ENCODE peak calls at places on chromosomes 5 and 9, in ten cellular contexts. G, B, W, C, O, Y, V, K, Z and D are unnamed samples.

GRCh38 chr9:131776473-131776872 is 36.6 kb upstream of the RAPGEF1 start:
- DNase-seq in G (peak; percentile 47), B (peak; percentile 77), W (no peak), C (peak; percentile 15), O (peak; percentile 39), Y (peak; percentile 69), V (no peak), K (peak; percentile 64), Z (no peak), D (peak; percentile 49)

GRCh38 chr5:116652196-116652729 is 77.6 kb upstream of the SEMA6A start:
- DNase-seq in G (no peak), B (no peak), W (peak; percentile 51), C (no peak), O (peak; percentile 85), Y (no peak), V (peak; percentile 2), K (peak; percentile 44), Z (no peak), D (peak; percentile 8)

GRCh38 chr9:71680189-71680983 is 87.9 kb downstream of the CEMIP2 start:
- DNase-seq in G (no peak), B (no peak), W (peak; percentile 40), C (no peak), O (no peak), Y (peak; percentile 53), V (no peak), K (no peak), Z (no peak), D (no peak)

GRCh38 chr5:15391648-15392392 is 108.2 kb upstream of the FBXL7 start:
- DNase-seq in G (no peak), B (no peak), W (no peak), C (no peak), O (no peak), Y (no peak), V (no peak), K (no peak), Z (no peak), D (no peak)

GRCh38 chr9:111601237-111602018 is 2.0 kb upstream of the PTGR1 start:
- DNase-seq in G (no peak), B (no peak), W (peak; percentile 53), C (no peak), O (no peak), Y (peak; percentile 49), V (no peak), K (no peak), Z (no peak), D (no peak)

GRCh38 chr9:110133608-110134214 is 74.2 kb downstream of the C9orf152 start:
- DNase-seq in G (no peak), B (no peak), W (peak; percentile 71), C (no peak), O (no peak), Y (peak; percentile 93), V (no peak), K (no peak), Z (no peak), D (no peak)

GRCh38 chr5:176899296-176899891 is at the start of gene HK3:
- DNase-seq in G (no peak), B (no peak), W (no peak), C (no peak), O (no peak), Y (no peak), V (no peak), K (no peak), Z (peak; percentile 57), D (no peak)

GRCh38 chr9:137317021-137317978 is 15.2 kb upstream of the NRARP start:
- DNase-seq in G (peak; percentile 21), B (peak; percentile 8), W (no peak), C (no peak), O (no peak), Y (peak; percentile 5), V (no peak), K (peak; percentile 34), Z (peak; percentile 47), D (no peak)

GRCh38 chr9:130999265-130999623 is 9.7 kb upstream of the LAMC3 start:
- DNase-seq in G (no peak), B (no peak), W (no peak), C (no peak), O (no peak), Y (no peak), V (no peak), K (no peak), Z (no peak), D (no peak)

GRCh38 chr5:149730620-149731331 is 666 bp downstream of the PPARGC1B start:
- DNase-seq in G (peak; percentile 36), B (peak; percentile 46), W (peak; percentile 35), C (peak; percentile 34), O (peak; percentile 78), Y (peak; percentile 65), V (peak; percentile 47), K (peak; percentile 74), Z (peak; percentile 78), D (peak; percentile 80)

GRCh38 chr5:99586878-99587277 is 658.1 kb upstream of the CHD1 start:
- DNase-seq in G (no peak), B (no peak), W (no peak), C (no peak), O (no peak), Y (no peak), V (no peak), K (no peak), Z (no peak), D (no peak)

GRCh38 chr5:41527201-41527779 is 16.9 kb upstream of the PLCXD3 start:
- DNase-seq in G (peak; percentile 44), B (no peak), W (peak; percentile 100), C (no peak), O (no peak), Y (peak; percentile 35), V (no peak), K (no peak), Z (peak; percentile 59), D (no peak)

GRCh38 chr5:97877578-97877977 is 694.5 kb upstream of the RIOK2 start:
- DNase-seq in G (no peak), B (no peak), W (no peak), C (no peak), O (no peak), Y (no peak), V (no peak), K (no peak), Z (no peak), D (no peak)

GRCh38 chr9:83141887-83142286 is 78.9 kb upstream of the RASEF start:
- DNase-seq in G (no peak), B (no peak), W (no peak), C (no peak), O (no peak), Y (no peak), V (no peak), K (no peak), Z (no peak), D (no peak)

GRCh38 chr5:132221781-132222648 is 5.6 kb downstream of the P4HA2 start:
- DNase-seq in G (no peak), B (no peak), W (peak; percentile 24), C (peak; percentile 65), O (no peak), Y (no peak), V (no peak), K (no peak), Z (peak; percentile 71), D (no peak)

GRCh38 chr9:33510264-33511183 is 13.5 kb upstream of the ANKRD18B start:
- DNase-seq in G (peak; percentile 36), B (peak; percentile 55), W (peak; percentile 48), C (peak; percentile 24), O (peak; percentile 40), Y (peak; percentile 31), V (peak; percentile 72), K (peak; percentile 50), Z (peak; percentile 64), D (no peak)

GRCh38 chr9:102405218-102405867 is 589.8 kb upstream of the CYLC2 start:
- DNase-seq in G (no peak), B (no peak), W (no peak), C (no peak), O (peak; percentile 40), Y (no peak), V (no peak), K (no peak), Z (no peak), D (no peak)

GRCh38 chr9:126440938-126441337 is 114.3 kb downstream of the MVB12B start:
- DNase-seq in G (no peak), B (no peak), W (no peak), C (no peak), O (no peak), Y (no peak), V (peak; percentile 27), K (no peak), Z (no peak), D (no peak)

GRCh38 chr5:10090074-10090473 is 159.6 kb downstream of the ATPSCKMT start:
- DNase-seq in G (no peak), B (no peak), W (no peak), C (no peak), O (no peak), Y (no peak), V (no peak), K (no peak), Z (no peak), D (no peak)

GRCh38 chr5:2493356-2493755 is 258.1 kb downstream of the IRX2 start:
- DNase-seq in G (no peak), B (no peak), W (no peak), C (no peak), O (no peak), Y (no peak), V (no peak), K (no peak), Z (no peak), D (no peak)

GRCh38 chr5:31827862-31828261 is 188.9 kb downstream of the PDZD2 start:
- DNase-seq in G (no peak), B (no peak), W (no peak), C (no peak), O (no peak), Y (peak; percentile 48), V (no peak), K (no peak), Z (no peak), D (no peak)

GRCh38 chr5:36177154-36177553 is 25.2 kb downstream of the SKP2 start:
- DNase-seq in G (no peak), B (no peak), W (no peak), C (no peak), O (peak; percentile 68), Y (no peak), V (no peak), K (peak; percentile 37), Z (no peak), D (peak; percentile 29)

GRCh38 chr9:76394896-76395244 is 644 bp upstream of the RFK start:
- DNase-seq in G (peak; percentile 50), B (peak; percentile 35), W (peak; percentile 56), C (peak; percentile 52), O (peak; percentile 75), Y (peak; percentile 34), V (peak; percentile 44), K (peak; percentile 64), Z (no peak), D (peak; percentile 91)